ENCODE peak calls at places on chromosomes 16 and 17, in ten cellular contexts. One of them, this sample, is unnamed.

GRCh38 chr17:78599419-78599818 is 22.2 kb upstream of the DNAH17 start:
- DNase-seq in ascending aorta: no peak
- DNase-seq in HFF-Myc: no peak
- DNase-seq in endodermal cell: no peak
- DNase-seq in choroid plexus epithelial cell: no peak
- DNase-seq in HCT116: no peak
- DNase-seq in fibroblast of lung: no peak
- DNase-seq in lung: no peak
- DNase-seq in CD4-positive, alpha-beta T cell: no peak
- DNase-seq in neural crest cell: no peak
- DNase-seq in this sample: no peak

GRCh38 chr17:70447588-70447987 is 278.3 kb downstream of the KCNJ2 start:
- DNase-seq in choroid plexus epithelial cell: no peak
- DNase-seq in CD4-positive, alpha-beta T cell: no peak
- DNase-seq in HFF-Myc: no peak
- DNase-seq in fibroblast of lung: no peak
- DNase-seq in endodermal cell: no peak
- DNase-seq in ascending aorta: no peak
- DNase-seq in lung: no peak
- DNase-seq in neural crest cell: no peak
- DNase-seq in HCT116: no peak
- DNase-seq in this sample: no peak

GRCh38 chr16:14020141-14020540 is 51.0 kb upstream of the MRTFB start:
- DNase-seq in HCT116: no peak
- DNase-seq in fibroblast of lung: no peak
- DNase-seq in CD4-positive, alpha-beta T cell: no peak
- DNase-seq in ascending aorta: no peak
- DNase-seq in choroid plexus epithelial cell: no peak
- DNase-seq in lung: no peak
- DNase-seq in endodermal cell: no peak
- DNase-seq in HFF-Myc: no peak
- DNase-seq in neural crest cell: no peak
- DNase-seq in this sample: no peak

GRCh38 chr17:41814195-41814594 is 1.4 kb downstream of the FKBP10 start:
- DNase-seq in fibroblast of lung: peak; percentile 29
- DNase-seq in ascending aorta: no peak
- DNase-seq in lung: no peak
- DNase-seq in neural crest cell: no peak
- DNase-seq in choroid plexus epithelial cell: peak; percentile 60
- DNase-seq in HFF-Myc: no peak
- DNase-seq in HCT116: no peak
- DNase-seq in CD4-positive, alpha-beta T cell: no peak
- DNase-seq in endodermal cell: no peak
- DNase-seq in this sample: no peak

GRCh38 chr17:79944251-79944812 is 91.3 kb downstream of the TBC1D16 start:
- DNase-seq in choroid plexus epithelial cell: no peak
- DNase-seq in ascending aorta: peak; percentile 51
- DNase-seq in HFF-Myc: no peak
- DNase-seq in HCT116: no peak
- DNase-seq in fibroblast of lung: no peak
- DNase-seq in CD4-positive, alpha-beta T cell: no peak
- DNase-seq in endodermal cell: peak; percentile 56
- DNase-seq in neural crest cell: no peak
- DNase-seq in lung: no peak
- DNase-seq in this sample: no peak

GRCh38 chr17:46053911-46054534 is 55.0 kb downstream of the STH start:
- DNase-seq in HFF-Myc: peak; percentile 52
- DNase-seq in neural crest cell: no peak
- DNase-seq in fibroblast of lung: peak; percentile 67
- DNase-seq in endodermal cell: no peak
- DNase-seq in ascending aorta: no peak
- DNase-seq in lung: no peak
- DNase-seq in choroid plexus epithelial cell: peak; percentile 53
- DNase-seq in HCT116: no peak
- DNase-seq in CD4-positive, alpha-beta T cell: no peak
- DNase-seq in this sample: no peak

GRCh38 chr17:79451167-79451566 is 159.7 kb downstream of the RBFOX3 start:
- DNase-seq in ascending aorta: no peak
- DNase-seq in lung: no peak
- DNase-seq in CD4-positive, alpha-beta T cell: no peak
- DNase-seq in neural crest cell: no peak
- DNase-seq in choroid plexus epithelial cell: no peak
- DNase-seq in HCT116: no peak
- DNase-seq in HFF-Myc: no peak
- DNase-seq in fibroblast of lung: no peak
- DNase-seq in endodermal cell: no peak
- DNase-seq in this sample: no peak

GRCh38 chr17:80029235-80029974 is 6.3 kb downstream of the TBC1D16 start:
- DNase-seq in endodermal cell: peak; percentile 71
- DNase-seq in ascending aorta: peak; percentile 93
- DNase-seq in CD4-positive, alpha-beta T cell: no peak
- DNase-seq in HFF-Myc: peak; percentile 69
- DNase-seq in neural crest cell: no peak
- DNase-seq in fibroblast of lung: peak; percentile 72
- DNase-seq in HCT116: no peak
- DNase-seq in choroid plexus epithelial cell: peak; percentile 75
- DNase-seq in lung: peak; percentile 81
- DNase-seq in this sample: no peak

GRCh38 chr17:47172698-47173565 is 16.2 kb downstream of the CDC27 start:
- DNase-seq in ascending aorta: no peak
- DNase-seq in endodermal cell: no peak
- DNase-seq in lung: no peak
- DNase-seq in fibroblast of lung: peak; percentile 20
- DNase-seq in HFF-Myc: no peak
- DNase-seq in choroid plexus epithelial cell: peak; percentile 23
- DNase-seq in HCT116: no peak
- DNase-seq in neural crest cell: no peak
- DNase-seq in CD4-positive, alpha-beta T cell: no peak
- DNase-seq in this sample: no peak

DNA sequence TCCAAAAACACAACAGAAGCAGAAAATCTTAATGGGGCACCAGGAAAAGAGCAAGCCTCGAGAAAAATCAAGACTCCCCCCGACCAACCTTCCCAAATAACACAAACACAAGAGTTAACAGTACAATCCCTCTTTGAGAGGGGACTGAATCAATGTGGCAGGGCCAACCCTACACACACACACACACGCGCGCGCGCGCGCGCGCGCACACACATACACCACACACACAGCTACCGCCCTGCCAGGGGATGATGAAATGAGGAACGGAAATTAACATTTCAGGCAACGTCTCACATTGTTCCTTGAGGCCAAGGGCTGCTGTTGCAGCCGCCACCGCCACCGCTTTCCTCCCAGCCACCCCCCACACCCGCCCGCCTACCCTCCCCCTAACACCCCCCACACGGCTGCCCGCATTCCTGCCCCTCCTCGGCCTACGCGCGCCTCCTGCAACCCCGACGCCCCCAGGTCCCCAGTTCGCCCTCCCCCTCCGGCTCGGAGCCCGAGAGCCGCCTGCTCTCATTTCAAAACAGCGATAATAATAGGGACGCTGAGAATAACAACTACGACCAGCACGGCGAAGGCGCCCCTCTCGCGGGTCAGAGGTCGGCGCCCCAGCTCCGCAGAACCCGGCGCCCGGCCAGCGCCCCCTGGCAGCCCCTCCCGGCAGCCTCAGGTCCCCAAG is 1.2 kb downstream of the ANKRD11 start:
- DNase-seq in HFF-Myc: peak; percentile 72
- DNase-seq in lung: peak; percentile 88
- DNase-seq in endodermal cell: peak; percentile 90
- DNase-seq in ascending aorta: peak; percentile 94
- DNase-seq in HCT116: peak; percentile 85
- DNase-seq in neural crest cell: peak; percentile 57
- DNase-seq in fibroblast of lung: peak; percentile 94
- DNase-seq in choroid plexus epithelial cell: peak; percentile 97
- DNase-seq in CD4-positive, alpha-beta T cell: peak; percentile 73
- DNase-seq in this sample: peak; percentile 79
- TF ChIP-seq CTCF in HFF-Myc: no peak
- TF ChIP-seq CTCF in lung: no peak
- TF ChIP-seq CTCF in endodermal cell: peak; percentile 52
- TF ChIP-seq CTCF in ascending aorta: peak; percentile 33
- TF ChIP-seq CTCF in HCT116: no peak
- TF ChIP-seq CTCF in neural crest cell: peak; percentile 40
- TF ChIP-seq CTCF in fibroblast of lung: peak; percentile 21
- TF ChIP-seq CTCF in choroid plexus epithelial cell: peak; percentile 37
- TF ChIP-seq CTCF in CD4-positive, alpha-beta T cell: no peak
- TF ChIP-seq CTCF in this sample: no peak

GRCh38 chr17:8695916-8696415 is 48.7 kb downstream of the CCDC42 start:
- DNase-seq in choroid plexus epithelial cell: no peak
- DNase-seq in CD4-positive, alpha-beta T cell: no peak
- DNase-seq in lung: no peak
- DNase-seq in fibroblast of lung: peak; percentile 49
- DNase-seq in HFF-Myc: no peak
- DNase-seq in neural crest cell: no peak
- DNase-seq in HCT116: no peak
- DNase-seq in ascending aorta: peak; percentile 52
- DNase-seq in endodermal cell: no peak
- DNase-seq in this sample: no peak

GRCh38 chr17:8696456-8696855 is 48.2 kb downstream of the CCDC42 start:
- DNase-seq in HCT116: no peak
- DNase-seq in endodermal cell: peak; percentile 68
- DNase-seq in lung: no peak
- DNase-seq in fibroblast of lung: peak; percentile 64
- DNase-seq in choroid plexus epithelial cell: no peak
- DNase-seq in HFF-Myc: no peak
- DNase-seq in ascending aorta: peak; percentile 63
- DNase-seq in neural crest cell: no peak
- DNase-seq in CD4-positive, alpha-beta T cell: no peak
- DNase-seq in this sample: no peak

GRCh38 chr17:8696951-8697745 is 47.5 kb downstream of the CCDC42 start:
- DNase-seq in lung: no peak
- DNase-seq in fibroblast of lung: peak; percentile 98
- DNase-seq in HFF-Myc: peak; percentile 77
- DNase-seq in choroid plexus epithelial cell: peak; percentile 76
- DNase-seq in neural crest cell: no peak
- DNase-seq in HCT116: no peak
- DNase-seq in endodermal cell: peak; percentile 78
- DNase-seq in CD4-positive, alpha-beta T cell: no peak
- DNase-seq in ascending aorta: peak; percentile 93
- DNase-seq in this sample: no peak

GRCh38 chr17:8700546-8700945 is 44.1 kb downstream of the CCDC42 start:
- DNase-seq in CD4-positive, alpha-beta T cell: no peak
- DNase-seq in HCT116: no peak
- DNase-seq in lung: no peak
- DNase-seq in endodermal cell: peak; percentile 29
- DNase-seq in fibroblast of lung: no peak
- DNase-seq in choroid plexus epithelial cell: no peak
- DNase-seq in ascending aorta: no peak
- DNase-seq in neural crest cell: no peak
- DNase-seq in HFF-Myc: no peak
- DNase-seq in this sample: no peak

DNA sequence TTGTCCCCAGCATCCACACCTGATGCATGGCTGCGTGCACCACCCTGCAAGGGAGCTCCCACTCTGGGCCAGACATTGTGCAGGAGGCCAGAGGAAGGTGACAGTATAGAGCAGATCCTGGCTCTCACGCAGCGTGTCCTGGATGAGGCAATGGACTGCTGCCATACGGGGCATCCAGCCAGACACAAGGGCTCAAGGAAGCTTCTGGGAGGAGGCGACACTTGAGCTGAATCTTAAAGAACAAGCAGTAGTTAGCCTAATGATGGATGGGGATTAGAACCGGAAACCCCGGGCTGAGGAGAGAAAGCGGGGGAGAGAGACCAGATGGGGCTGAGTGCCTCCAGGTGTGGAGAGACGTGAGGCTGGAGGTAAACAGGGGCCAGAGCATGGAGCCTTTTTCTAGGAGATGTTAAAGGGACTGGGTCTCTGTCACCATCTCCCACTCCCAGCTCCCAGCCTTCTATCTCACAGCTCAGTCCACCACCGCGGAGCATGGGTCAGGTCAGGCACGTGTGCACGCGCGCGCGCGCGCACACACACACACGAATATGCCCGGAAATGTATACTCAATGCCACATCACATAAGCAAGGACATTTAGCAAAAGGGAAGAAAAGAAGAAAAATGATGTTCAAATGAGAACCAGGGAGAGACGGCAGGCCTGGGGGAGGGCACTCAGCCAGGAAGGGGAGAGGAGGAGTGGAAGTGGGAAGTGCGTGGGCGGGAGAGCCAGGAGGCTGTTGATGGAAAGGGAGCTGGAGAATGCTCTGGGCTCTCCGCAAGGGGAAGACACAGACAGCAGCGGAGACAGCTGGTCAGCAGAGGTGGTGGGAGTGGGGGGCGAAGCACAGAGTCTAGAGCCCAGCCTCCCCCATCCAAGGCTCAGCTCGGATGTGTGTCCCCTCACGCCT is 46.2 kb downstream of the CCDC42 start:
- DNase-seq in HCT116: no peak
- DNase-seq in HFF-Myc: peak; percentile 54
- DNase-seq in endodermal cell: peak; percentile 59
- DNase-seq in neural crest cell: no peak
- DNase-seq in ascending aorta: peak; percentile 84
- DNase-seq in lung: peak; percentile 38
- DNase-seq in CD4-positive, alpha-beta T cell: no peak
- DNase-seq in fibroblast of lung: peak; percentile 84
- DNase-seq in choroid plexus epithelial cell: peak; percentile 55
- DNase-seq in this sample: no peak
- TF ChIP-seq CTCF in HCT116: no peak
- TF ChIP-seq CTCF in HFF-Myc: no peak
- TF ChIP-seq CTCF in endodermal cell: no peak
- TF ChIP-seq CTCF in neural crest cell: no peak
- TF ChIP-seq CTCF in ascending aorta: no peak
- TF ChIP-seq CTCF in lung: no peak
- TF ChIP-seq CTCF in CD4-positive, alpha-beta T cell: no peak
- TF ChIP-seq CTCF in fibroblast of lung: no peak
- TF ChIP-seq CTCF in choroid plexus epithelial cell: no peak
- TF ChIP-seq CTCF in this sample: no peak

DNA sequence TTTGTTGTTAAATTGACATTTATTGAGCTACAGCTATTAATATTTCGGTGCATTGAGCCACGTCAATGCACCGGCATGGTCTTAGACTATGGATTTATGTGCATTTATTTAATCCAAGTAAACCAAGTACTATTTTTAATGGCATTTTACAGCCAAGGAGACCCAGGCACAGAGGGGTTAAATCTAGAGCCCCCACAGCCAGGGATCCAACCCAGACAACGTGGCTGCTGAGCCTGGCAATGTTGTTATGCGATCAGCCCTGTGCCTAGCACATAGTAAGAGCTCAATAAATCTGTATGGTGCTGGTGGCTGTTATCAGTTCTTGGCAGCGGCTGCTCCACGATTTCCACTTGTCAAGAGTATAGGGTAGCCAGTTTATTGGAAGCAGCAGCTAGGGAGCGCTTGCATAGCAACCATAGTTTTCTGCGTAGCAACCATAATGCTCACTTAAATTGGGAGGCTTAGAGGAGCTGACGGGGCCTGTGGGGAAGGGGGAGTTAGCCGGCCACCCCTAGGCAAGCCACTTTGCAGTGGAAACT is 541 bp upstream of the RBBP6 start:
- DNase-seq in HCT116: no peak
- DNase-seq in HFF-Myc: peak; percentile 60
- DNase-seq in fibroblast of lung: no peak
- DNase-seq in lung: no peak
- DNase-seq in ascending aorta: no peak
- DNase-seq in CD4-positive, alpha-beta T cell: no peak
- DNase-seq in endodermal cell: no peak
- DNase-seq in choroid plexus epithelial cell: no peak
- DNase-seq in neural crest cell: no peak
- DNase-seq in this sample: no peak
- TF ChIP-seq CTCF in HCT116: peak; percentile 15
- TF ChIP-seq CTCF in HFF-Myc: no peak
- TF ChIP-seq CTCF in fibroblast of lung: peak; percentile 41
- TF ChIP-seq CTCF in lung: no peak
- TF ChIP-seq CTCF in ascending aorta: no peak
- TF ChIP-seq CTCF in CD4-positive, alpha-beta T cell: no peak
- TF ChIP-seq CTCF in endodermal cell: peak; percentile 5
- TF ChIP-seq CTCF in choroid plexus epithelial cell: peak; percentile 46
- TF ChIP-seq CTCF in neural crest cell: no peak
- TF ChIP-seq CTCF in this sample: no peak

GRCh38 chr17:68740555-68741447 is 139.6 kb upstream of the FAM20A start:
- DNase-seq in endodermal cell: no peak
- DNase-seq in choroid plexus epithelial cell: no peak
- DNase-seq in fibroblast of lung: no peak
- DNase-seq in HFF-Myc: no peak
- DNase-seq in neural crest cell: no peak
- DNase-seq in CD4-positive, alpha-beta T cell: no peak
- DNase-seq in lung: no peak
- DNase-seq in ascending aorta: no peak
- DNase-seq in HCT116: no peak
- DNase-seq in this sample: no peak
- TF ChIP-seq CTCF in endodermal cell: peak; percentile 47
- TF ChIP-seq CTCF in choroid plexus epithelial cell: peak; percentile 20
- TF ChIP-seq CTCF in fibroblast of lung: no peak
- TF ChIP-seq CTCF in HFF-Myc: peak; percentile 49
- TF ChIP-seq CTCF in neural crest cell: peak; percentile 29
- TF ChIP-seq CTCF in CD4-positive, alpha-beta T cell: no peak
- TF ChIP-seq CTCF in lung: no peak
- TF ChIP-seq CTCF in ascending aorta: no peak
- TF ChIP-seq CTCF in HCT116: peak; percentile 84
- TF ChIP-seq CTCF in this sample: no peak

This sample was measured in GM20000.